ENCODE peak calls at places on chromosomes 6 and 20, in six cellular contexts. O is AG04450, U is GM23248, Y is neural progenitor cell, Q is uterus, G is RWPE1. H is an unnamed sample.

GRCh38 chr20:38091447-38092216 is 58.1 kb downstream of the RPRD1B start:
- DNase-seq in O (no peak), G (no peak), Q (no peak), U (no peak), Y (no peak), H (no peak)

GRCh38 chr6:114344216-114344970 is 1.6 kb upstream of the HS3ST5 start:
- DNase-seq in O (no peak), Y (no peak), Q (no peak), G (no peak), U (no peak), H (no peak)

GRCh38 chr6:132693478-132693877 is 20.4 kb downstream of the VNN1 start:
- DNase-seq in Y (no peak), O (no peak), U (no peak), G (no peak), Q (no peak), H (no peak)

GRCh38 chr20:60559462-60559861 is 601.2 kb downstream of the CDH26 start:
- DNase-seq in U (no peak), G (no peak), Q (no peak), Y (peak; percentile 78), O (no peak), H (no peak)

GRCh38 chr6:110590821-110591351 is 114.5 kb upstream of the SLC22A16 start:
- DNase-seq in Y (no peak), O (no peak), U (peak; percentile 41), G (no peak), Q (no peak), H (no peak)

GRCh38 chr6:23650676-23651075 is 475.3 kb upstream of the NRSN1 start:
- DNase-seq in O (no peak), Q (no peak), G (no peak), U (no peak), Y (peak; percentile 55), H (peak; percentile 43)

GRCh38 chr6:74554041-74554440 is 651.8 kb downstream of the COL12A1 start:
- DNase-seq in G (no peak), Q (no peak), O (no peak), U (no peak), Y (no peak), H (no peak)

GRCh38 chr20:32811886-32812285 is 7.9 kb upstream of the MAPRE1 start:
- DNase-seq in U (no peak), G (no peak), Y (no peak), O (no peak), Q (no peak), H (no peak)

GRCh38 chr6:155377061-155377460 is 62.8 kb upstream of the TFB1M start:
- DNase-seq in G (peak; percentile 31), O (peak; percentile 77), Y (no peak), Q (no peak), U (peak; percentile 88), H (no peak)

GRCh38 chr20:750801-751200 is 17.5 kb downstream of the SLC52A3 start:
- DNase-seq in U (peak; percentile 10), Q (no peak), G (no peak), O (no peak), Y (no peak), H (no peak)

GRCh38 chr6:142665393-142665792 is 279.6 kb downstream of the HIVEP2 start:
- DNase-seq in Q (no peak), Y (no peak), U (no peak), O (no peak), G (no peak), H (no peak)

GRCh38 chr6:130366011-130366963 is at the start of gene TMEM200A:
- DNase-seq in U (peak; percentile 83), G (peak; percentile 15), O (no peak), Q (peak; percentile 65), Y (peak; percentile 78), H (no peak)

GRCh38 chr6:169168706-169169105 is 84.9 kb downstream of the THBS2 start:
- DNase-seq in U (no peak), O (no peak), Q (no peak), G (no peak), Y (no peak), H (no peak)

GRCh38 chr6:144314003-144314485 is 28.9 kb downstream of the UTRN start:
- DNase-seq in G (no peak), Q (peak; percentile 68), Y (no peak), U (peak; percentile 62), O (peak; percentile 39), H (no peak)

GRCh38 chr6:2378046-2378657 is 132.7 kb upstream of the GMDS start:
- DNase-seq in U (no peak), Q (no peak), G (no peak), O (no peak), Y (no peak), H (no peak)

GRCh38 chr6:2378891-2379652 is 133.7 kb upstream of the GMDS start:
- DNase-seq in Q (no peak), O (no peak), Y (no peak), G (peak; percentile 28), U (peak; percentile 82), H (no peak)

GRCh38 chr6:2385584-2385983 is 140.2 kb upstream of the GMDS start:
- DNase-seq in O (no peak), U (no peak), Q (no peak), Y (no peak), G (no peak), H (no peak)

GRCh38 chr6:2384518-2384917 is 139.1 kb upstream of the GMDS start:
- DNase-seq in Y (no peak), O (no peak), U (no peak), Q (no peak), G (no peak), H (no peak)

DNA sequence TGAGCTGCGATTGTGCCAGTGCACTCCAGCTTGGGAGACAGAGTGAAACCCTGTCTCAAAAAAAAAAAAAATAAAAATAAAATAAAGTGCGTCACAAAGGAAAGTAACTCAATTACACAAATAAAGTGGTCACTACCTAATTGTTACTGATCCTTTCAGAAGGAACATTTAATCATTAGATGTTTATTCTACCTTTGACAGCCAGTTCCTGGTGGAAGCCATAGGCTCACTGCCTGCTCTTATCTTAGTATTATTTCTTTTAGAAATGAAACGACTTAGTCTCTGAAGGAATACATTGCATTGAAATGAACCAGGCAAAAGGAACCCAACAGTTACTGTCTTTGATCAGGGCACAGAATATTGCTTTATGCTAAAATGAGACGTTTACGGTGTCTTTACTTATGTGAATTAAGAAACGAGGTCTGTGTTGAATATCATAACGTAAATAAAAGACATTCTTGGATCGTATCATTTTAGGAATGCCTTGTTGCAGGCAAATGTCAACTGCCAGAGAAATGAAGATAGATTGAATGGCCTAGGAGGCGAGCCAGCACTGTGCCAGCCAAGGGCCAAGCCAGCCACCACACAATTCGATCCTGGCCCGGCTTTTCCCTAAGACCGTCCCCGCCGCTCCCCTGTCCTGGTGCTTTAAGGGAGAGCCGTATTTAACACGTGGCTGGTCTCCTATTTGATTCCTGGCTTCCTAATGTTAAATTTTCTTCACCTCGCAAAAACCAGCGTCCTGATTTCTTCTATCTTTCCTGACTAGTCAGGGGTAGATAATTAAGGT is 136.7 kb upstream of the GMDS start:
- DNase-seq in U (no peak), Y (no peak), O (no peak), G (no peak), Q (no peak), H (no peak)
- H3K27ac ChIP-seq in U (no peak overlapping the region), Y (no peak overlapping the region), O (no peak overlapping the region), G (no peak overlapping the region), Q (no peak overlapping the region), H (no peak overlapping the region)

GRCh38 chr20:48154040-48154439 is 368.8 kb upstream of the SULF2 start:
- DNase-seq in U (no peak), Y (no peak), Q (no peak), G (no peak), O (no peak), H (no peak)
- H3K27ac ChIP-seq in U (no peak overlapping the region), Y (no peak overlapping the region), Q (no peak overlapping the region), G (no peak overlapping the region), O (no peak overlapping the region), H (no peak overlapping the region)

GRCh38 chr6:30067460-30068139 is 602 bp downstream of the PPP1R11 start:
- DNase-seq in U (peak; percentile 90), G (no peak), Q (no peak), O (no peak), Y (peak; percentile 98), H (no peak)

GRCh38 chr6:30062471-30063178 is 1.6 kb downstream of the POLR1H start:
- DNase-seq in Y (no peak), O (no peak), G (no peak), Q (no peak), U (no peak), H (no peak)

GRCh38 chr6:30071081-30071818 is 4.3 kb downstream of the PPP1R11 start:
- DNase-seq in U (peak; percentile 51), Q (no peak), O (no peak), Y (peak; percentile 65), G (no peak), H (no peak)

GRCh38 chr6:30063315-30063714 is 2.2 kb downstream of the POLR1H start:
- DNase-seq in G (no peak), Y (no peak), O (no peak), U (no peak), Q (no peak), H (no peak)

DNA sequence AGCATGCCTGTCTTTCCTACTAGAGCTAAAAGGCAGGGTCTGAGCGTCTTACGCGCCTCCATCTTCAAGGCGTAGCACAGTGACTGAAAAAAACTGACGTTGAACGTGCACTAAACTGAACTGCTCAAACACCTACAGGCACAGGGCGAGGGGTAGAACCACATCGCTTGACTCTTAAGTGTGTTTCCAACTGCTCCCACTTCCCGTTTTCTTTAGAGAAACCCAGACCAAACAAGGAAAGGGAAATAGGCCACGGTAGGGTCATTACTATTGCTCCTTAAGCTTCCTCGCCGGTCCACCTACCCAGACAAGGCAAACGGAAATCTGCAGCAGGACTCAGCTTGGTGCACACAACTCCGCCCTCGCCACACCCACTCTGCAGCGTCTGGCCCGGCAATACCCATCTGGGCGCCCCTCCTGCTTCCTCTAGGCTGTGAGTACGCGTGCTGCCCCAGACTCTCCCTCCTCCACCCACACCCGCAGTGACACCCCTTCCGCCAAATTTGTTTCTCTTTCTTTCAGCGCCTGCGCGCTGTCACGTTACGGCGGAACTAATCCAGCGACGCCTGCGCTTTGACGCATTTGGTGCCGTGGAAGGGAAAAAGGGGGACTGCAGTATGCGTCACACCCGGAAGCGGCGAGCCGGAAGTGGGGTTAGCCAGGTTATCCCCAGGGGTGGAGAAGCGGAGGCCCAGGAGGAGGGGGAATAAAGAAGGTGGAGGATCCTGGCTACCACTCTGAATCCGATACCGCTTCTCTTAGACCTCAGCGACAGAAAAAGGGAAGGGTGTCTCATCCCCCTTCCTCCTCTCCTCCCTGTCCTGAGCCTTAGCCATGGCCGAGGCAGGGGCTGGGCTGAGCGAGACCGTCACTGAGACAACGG is at the start of gene PPP1R11:
- DNase-seq in O (peak; percentile 97), Y (peak; percentile 99), G (peak; percentile 94), U (peak; percentile 99), Q (peak; percentile 99), H (peak; percentile 98)
- H3K27ac ChIP-seq in O (peak within 1 kb of the TSS; percentile 80), Y (no peak within 1 kb of the TSS), G (peak within 1 kb of the TSS; percentile 80), U (peak within 1 kb of the TSS; percentile 76), Q (peak within 1 kb of the TSS; percentile 89), H (peak within 1 kb of the TSS; percentile 95)

GRCh38 chr6:7219310-7219709 is 93.7 kb downstream of the SSR1 start:
- DNase-seq in G (no peak), U (peak; percentile 71), O (no peak), Q (no peak), Y (no peak), H (no peak)

GRCh38 chr6:7215140-7215539 is 97.9 kb downstream of the SSR1 start:
- DNase-seq in G (no peak), O (no peak), Q (no peak), Y (no peak), U (no peak), H (no peak)

GRCh38 chr6:7215798-7216231 is 97.2 kb downstream of the SSR1 start:
- DNase-seq in O (no peak), U (no peak), G (no peak), Y (no peak), Q (no peak), H (no peak)

GRCh38 chr6:7218586-7218985 is 94.4 kb downstream of the SSR1 start:
- DNase-seq in Q (no peak), Y (no peak), O (no peak), G (no peak), U (no peak), H (no peak)

GRCh38 chr6:7216941-7217621 is 95.9 kb downstream of the SSR1 start:
- DNase-seq in G (peak; percentile 59), Q (no peak), Y (peak; percentile 82), U (no peak), O (no peak), H (no peak)
- H3K27ac ChIP-seq in G (peak overlapping the region; percentile 88), Q (no peak overlapping the region), Y (peak overlapping the region; percentile 5), U (no peak overlapping the region), O (no peak overlapping the region), H (no peak overlapping the region)